ENCODE peak calls at places on chromosomes 5 and 9, in five cellular contexts. G is GM03348, H is HFFc6, I is HS-5, Q is A172. T is an unnamed sample.

GRCh38 chr5:84384604-84385575 is at the start of gene EDIL3:
- DNase-seq in Q (no peak), I (no peak), G (peak), H (no peak), T (peak)

GRCh38 chr9:6096821-6097220 is 81.4 kb upstream of the RANBP6 start:
- DNase-seq in H (peak), I (peak), G (peak), Q (peak), T (no peak)

GRCh38 chr5:140480310-140481014 is 67.0 kb upstream of the EIF4EBP3 start:
- DNase-seq in H (no peak), I (no peak), G (peak), Q (no peak), T (no peak)

GRCh38 chr5:75756991-75757390 is 39.8 kb upstream of the POC5 start:
- DNase-seq in G (no peak), H (no peak), Q (no peak), I (no peak), T (no peak)

GRCh38 chr5:176895829-176896228 is 3.3 kb downstream of the HK3 start:
- DNase-seq in Q (no peak), G (no peak), I (no peak), H (no peak), T (peak)

GRCh38 chr9:8558176-8558575 is 758.6 kb upstream of the DMAC1 start:
- DNase-seq in H (no peak), Q (peak), I (peak), G (no peak), T (no peak)

GRCh38 chr5:420632-421286 is 22.2 kb upstream of the EXOC3 start:
- DNase-seq in Q (no peak), H (no peak), G (no peak), I (no peak), T (no peak)

GRCh38 chr5:124760608-124761390 is 14.4 kb upstream of the ZNF608 start:
- DNase-seq in Q (no peak), G (no peak), I (no peak), H (no peak), T (no peak)

GRCh38 chr5:178069909-178070308 is 43.4 kb upstream of the N4BP3 start:
- DNase-seq in I (no peak), Q (no peak), G (peak), H (peak), T (no peak)

T was measured in Right ventricle myocardium inferior.